ENCODE peak calls at places on chromosome 20, in five cellular contexts. W, M, R, U and O are unnamed samples.

GRCh38 chr20:46974669-46975434 is 80.2 kb downstream of the EYA2 start:
- DNase-seq in W (no peak), M (no peak), R (no peak), U (peak), O (no peak)

GRCh38 chr20:51379601-51380341 is 162.7 kb downstream of the NFATC2 start:
- DNase-seq in W (no peak), M (no peak), R (no peak), U (no peak), O (no peak)

GRCh38 chr20:50425076-50425475 is 85.1 kb upstream of the PTPN1 start:
- DNase-seq in W (no peak), M (no peak), R (no peak), U (peak), O (no peak)

GRCh38 chr20:11755071-11755881 is 162.4 kb upstream of the BTBD3 start:
- DNase-seq in W (no peak), M (no peak), R (no peak), U (no peak), O (no peak)

GRCh38 chr20:31716818-31717477 is 5.7 kb downstream of the BCL2L1 start:
- DNase-seq in W (no peak), M (no peak), R (no peak), U (no peak), O (no peak)

GRCh38 chr20:35578469-35578868 is 36.6 kb downstream of the ERGIC3 start:
- DNase-seq in W (no peak), M (no peak), R (no peak), U (no peak), O (no peak)

GRCh38 chr20:56249244-56249955 is 868 bp downstream of the MC3R start:
- DNase-seq in W (no peak), M (peak), R (no peak), U (peak), O (peak)

GRCh38 chr20:50271674-50272412 is 81.2 kb downstream of the CEBPB start:
- DNase-seq in W (no peak), M (no peak), R (no peak), U (no peak), O (no peak)

GRCh38 chr20:44810391-44811149 is at the start of gene RIMS4:
- DNase-seq in W (no peak), M (peak), R (no peak), U (no peak), O (peak)

GRCh38 chr20:48294196-48294595 is 508.9 kb upstream of the SULF2 start:
- DNase-seq in W (no peak), M (no peak), R (no peak), U (no peak), O (no peak)

GRCh38 chr20:63230800-63231268 is 4.9 kb upstream of the BIRC7 start:
- DNase-seq in W (no peak), M (no peak), R (no peak), U (no peak), O (no peak)
- TF ChIP-seq CTCF in W (no peak), M (no peak), R (peak), U (peak), O (peak)

GRCh38 chr20:43658723-43659419 is 8.0 kb upstream of the MYBL2 start:
- DNase-seq in W (no peak), M (no peak), R (no peak), U (no peak), O (no peak)
- TF ChIP-seq CTCF in W (no peak), M (no peak), R (no peak), U (no peak), O (no peak)

DNA sequence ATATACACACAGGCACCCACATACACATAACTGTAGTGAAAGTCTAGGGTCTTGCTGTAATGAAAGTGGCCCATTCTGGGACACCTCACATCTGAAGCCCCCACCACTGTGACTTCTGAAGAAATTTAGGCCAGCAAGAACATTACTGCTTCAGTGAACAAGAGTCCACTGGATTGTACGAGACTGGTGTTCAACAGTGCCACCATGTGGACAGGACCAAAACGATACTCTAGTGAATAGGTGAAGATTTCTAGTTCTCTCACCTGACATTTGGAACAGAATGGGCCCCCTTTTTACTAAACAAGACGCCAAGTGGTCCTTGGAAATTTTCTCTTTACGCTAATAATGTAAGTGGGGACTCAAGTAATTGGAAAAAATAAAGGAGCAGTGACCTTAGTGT is 156.9 kb downstream of the MAFB start:
- DNase-seq in W (no peak), M (no peak), R (no peak), U (no peak), O (no peak)
- TF ChIP-seq CTCF in W (no peak), M (peak), R (peak), U (no peak), O (peak)

DNA sequence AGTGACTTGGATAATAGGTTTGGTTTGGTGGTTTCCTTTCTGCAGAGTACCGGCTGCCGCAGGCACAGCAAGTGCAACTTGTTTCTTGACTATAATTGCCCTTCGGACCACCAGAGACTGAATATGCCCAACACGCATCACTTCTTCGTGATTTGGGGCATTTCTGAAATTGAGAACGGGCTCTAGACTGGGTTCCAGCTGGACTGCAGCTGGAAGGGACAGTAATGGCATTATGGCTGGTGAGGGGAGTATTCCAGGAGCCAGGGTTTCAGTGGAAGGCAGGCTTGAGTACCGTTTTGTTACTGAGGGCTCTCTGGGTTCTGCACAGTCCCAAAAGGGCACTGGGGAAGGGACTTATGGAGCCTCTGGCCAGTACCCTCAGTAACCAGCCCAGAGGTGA is 40.1 kb downstream of the DSTN start:
- DNase-seq in W (no peak), M (no peak), R (no peak), U (no peak), O (no peak)
- TF ChIP-seq CTCF in W (no peak), M (no peak), R (no peak), U (no peak), O (no peak)

GRCh38 chr20:21129861-21130260 is 4.0 kb downstream of the KIZ start:
- DNase-seq in W (no peak), M (no peak), R (no peak), U (no peak), O (no peak)

GRCh38 chr20:21125849-21126840 is at the start of gene KIZ:
- DNase-seq in W (peak), M (peak), R (peak), U (peak), O (peak)

GRCh38 chr20:21124190-21124589 is 1.7 kb upstream of the KIZ start:
- DNase-seq in W (no peak), M (no peak), R (no peak), U (no peak), O (no peak)

GRCh38 chr20:21127201-21127981 is 1.5 kb downstream of the KIZ start:
- DNase-seq in W (no peak), M (no peak), R (no peak), U (no peak), O (no peak)

GRCh38 chr20:21125072-21125848 is 622 bp upstream of the KIZ start:
- DNase-seq in W (no peak), M (peak), R (no peak), U (no peak), O (peak)
- TF ChIP-seq CTCF in W (no peak), M (peak), R (no peak), U (no peak), O (no peak)

GRCh38 chr20:9903048-9903651 is 64.3 kb upstream of the PAK5 start:
- DNase-seq in W (no peak), M (peak), R (no peak), U (no peak), O (no peak)
- TF ChIP-seq CTCF in W (no peak), M (peak), R (peak), U (peak), O (peak)

GRCh38 chr20:24992420-24993205 is at the start of gene APMAP:
- DNase-seq in W (peak), M (peak), R (peak), U (peak), O (peak)

GRCh38 chr20:24994186-24994465 is 1.6 kb upstream of the APMAP start:
- DNase-seq in W (no peak), M (no peak), R (no peak), U (no peak), O (no peak)

GRCh38 chr20:24991897-24992419 is 593 bp downstream of the APMAP start:
- DNase-seq in W (no peak), M (peak), R (no peak), U (peak), O (no peak)

GRCh38 chr20:24994470-24995368 is 2.2 kb upstream of the APMAP start:
- DNase-seq in W (peak), M (peak), R (peak), U (peak), O (peak)

GRCh38 chr20:24993337-24994185 is 1.0 kb upstream of the APMAP start:
- DNase-seq in W (no peak), M (peak), R (no peak), U (peak), O (no peak)
- TF ChIP-seq CTCF in W (no peak), M (peak), R (peak), U (peak), O (peak)

GRCh38 chr20:23562721-23563342 is 5.5 kb downstream of the CST9L start:
- DNase-seq in W (no peak), M (no peak), R (no peak), U (no peak), O (no peak)
- TF ChIP-seq CTCF in W (no peak), M (no peak), R (no peak), U (no peak), O (no peak)